ENCODE peak calls at places on chromosomes 12 and 14, in seven cellular contexts. A, S, O, J, Y, E and R are unnamed samples.

GRCh38 chr12:10131101-10131632 is 1.2 kb upstream of the CLEC7A start:
- DNase-seq in A (no peak), S (no peak), O (no peak), J (no peak), Y (no peak), E (no peak), R (no peak)

GRCh38 chr12:75289678-75290200 is 40.4 kb downstream of the CAPS2 start:
- DNase-seq in A (no peak), S (no peak), O (no peak), J (no peak), Y (peak), E (no peak), R (peak)

GRCh38 chr12:26798013-26798412 is 35.0 kb downstream of the ITPR2 start:
- DNase-seq in A (no peak), S (peak), O (no peak), J (no peak), Y (no peak), E (no peak), R (no peak)

GRCh38 chr14:57833304-57833703 is 32.6 kb downstream of the SLC35F4 start:
- DNase-seq in A (no peak), S (peak), O (no peak), J (no peak), Y (peak), E (peak), R (peak)

GRCh38 chr14:67524152-67524963 is 8.7 kb upstream of the PLEKHH1 start:
- DNase-seq in A (no peak), S (no peak), O (no peak), J (no peak), Y (no peak), E (no peak), R (no peak)

GRCh38 chr12:102483466-102483865 is 3.1 kb upstream of the IGF1 start:
- DNase-seq in A (no peak), S (no peak), O (no peak), J (no peak), Y (no peak), E (no peak), R (no peak)

GRCh38 chr12:124722871-124723270 is 140.8 kb downstream of the SCARB1 start:
- DNase-seq in A (no peak), S (peak), O (no peak), J (no peak), Y (no peak), E (peak), R (peak)

GRCh38 chr12:1605129-1606020 is 11.0 kb upstream of the FBXL14 start:
- DNase-seq in A (peak), S (peak), O (peak), J (no peak), Y (peak), E (peak), R (peak)

GRCh38 chr12:48813464-48814312 is 4.6 kb upstream of the CACNB3 start:
- DNase-seq in A (peak), S (no peak), O (no peak), J (no peak), Y (no peak), E (no peak), R (no peak)

GRCh38 chr12:25254271-25254880 is 3.6 kb upstream of the KRAS start:
- DNase-seq in A (no peak), S (no peak), O (no peak), J (no peak), Y (no peak), E (no peak), R (peak)

GRCh38 chr12:94261781-94262180 is 113.4 kb downstream of the PLXNC1 start:
- DNase-seq in A (no peak), S (no peak), O (no peak), J (no peak), Y (no peak), E (no peak), R (no peak)

GRCh38 chr12:71870409-71870808 is 30.9 kb downstream of the TBC1D15 start:
- DNase-seq in A (no peak), S (no peak), O (no peak), J (no peak), Y (no peak), E (no peak), R (no peak)
- H3K4me3 ChIP-seq in A (no peak), S (no peak), O (no peak), J (no peak), Y (no peak), E (no peak), R (no peak)

GRCh38 chr12:6202331-6202730 is 2.1 kb downstream of the CD9 start:
- DNase-seq in A (no peak), S (no peak), O (no peak), J (no peak), Y (no peak), E (no peak), R (no peak)
- H3K27ac ChIP-seq in A (no peak), S (peak), O (peak), J (peak), Y (peak), E (no peak), R (no peak)

GRCh38 chr12:115755752-115756140 is 521.7 kb downstream of the MED13L start:
- DNase-seq in A (no peak), S (no peak), O (no peak), J (no peak), Y (no peak), E (no peak), R (no peak)

GRCh38 chr12:115758886-115759620 is 518.4 kb downstream of the MED13L start:
- DNase-seq in A (peak), S (no peak), O (no peak), J (no peak), Y (no peak), E (no peak), R (no peak)

GRCh38 chr12:115755061-115755751 is 522.3 kb downstream of the MED13L start:
- DNase-seq in A (no peak), S (no peak), O (no peak), J (no peak), Y (no peak), E (no peak), R (no peak)

GRCh38 chr12:115756271-115756670 is 521.2 kb downstream of the MED13L start:
- DNase-seq in A (no peak), S (no peak), O (no peak), J (no peak), Y (no peak), E (no peak), R (no peak)

GRCh38 chr12:115756804-115757203 is 520.7 kb downstream of the MED13L start:
- DNase-seq in A (no peak), S (no peak), O (no peak), J (no peak), Y (no peak), E (no peak), R (no peak)
- H3K4me3 ChIP-seq in A (no peak), S (peak), O (no peak), J (no peak), Y (no peak), E (no peak), R (no peak)

DNA sequence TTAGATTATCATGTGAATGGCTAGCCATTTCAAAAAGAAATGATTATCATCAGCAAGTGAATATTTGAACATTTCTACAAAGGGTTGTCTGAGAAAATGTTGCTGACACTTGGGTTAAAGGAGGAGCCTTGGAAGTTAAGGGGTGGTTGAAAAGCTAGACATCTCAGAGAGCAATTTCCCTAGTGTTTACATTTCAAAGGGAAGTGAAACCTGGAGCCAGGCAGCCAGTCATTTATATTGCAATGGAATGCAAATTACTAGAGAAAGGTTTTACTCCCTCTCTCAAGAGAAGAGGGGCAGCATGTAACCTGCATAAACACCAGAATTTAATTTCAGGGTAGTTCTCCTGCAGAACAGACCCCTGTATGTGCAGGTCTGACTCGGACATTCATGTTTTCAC is 279.0 kb downstream of the SLC16A7 start:
- DNase-seq in A (no peak), S (no peak), O (no peak), J (no peak), Y (no peak), E (no peak), R (no peak)
- H3K27ac ChIP-seq in A (no peak), S (no peak), O (no peak), J (no peak), Y (no peak), E (no peak), R (no peak)